ENCODE peak calls at places on chromosomes 4 and X, in five cellular contexts. One of them, this sample, is unnamed.

GRCh38 chrX:138067415-138067814 is 501.5 kb downstream of the ZIC3 start:
- DNase-seq in heart right ventricle: no peak
- DNase-seq in lower lobe of right lung: no peak
- DNase-seq in astrocyte of the spinal cord: no peak
- DNase-seq in Panc1: no peak
- DNase-seq in this sample: no peak

GRCh38 chrX:30822068-30822671 is 66.9 kb downstream of the TAB3 start:
- DNase-seq in heart right ventricle: no peak
- DNase-seq in lower lobe of right lung: no peak
- DNase-seq in astrocyte of the spinal cord: no peak
- DNase-seq in Panc1: no peak
- DNase-seq in this sample: no peak

GRCh38 chrX:116114999-116115398 is 55.5 kb upstream of the AGTR2 start:
- DNase-seq in heart right ventricle: no peak
- DNase-seq in lower lobe of right lung: no peak
- DNase-seq in astrocyte of the spinal cord: no peak
- DNase-seq in Panc1: no peak
- DNase-seq in this sample: no peak

GRCh38 chr4:73593631-73594241 is 26.5 kb downstream of the RASSF6 start:
- DNase-seq in heart right ventricle: no peak
- DNase-seq in lower lobe of right lung: no peak
- DNase-seq in astrocyte of the spinal cord: peak
- DNase-seq in Panc1: no peak
- DNase-seq in this sample: no peak

GRCh38 chr4:149897784-149898183 is 82.1 kb upstream of the IQCM start:
- DNase-seq in heart right ventricle: no peak
- DNase-seq in lower lobe of right lung: no peak
- DNase-seq in astrocyte of the spinal cord: peak
- DNase-seq in Panc1: no peak
- DNase-seq in this sample: peak

GRCh38 chrX:56600141-56600540 is 36.7 kb downstream of the UBQLN2 start:
- DNase-seq in heart right ventricle: no peak
- DNase-seq in lower lobe of right lung: no peak
- DNase-seq in astrocyte of the spinal cord: no peak
- DNase-seq in Panc1: no peak
- DNase-seq in this sample: no peak

GRCh38 chr4:80423553-80424224 is 88.2 kb downstream of the CFAP299 start:
- DNase-seq in heart right ventricle: no peak
- DNase-seq in lower lobe of right lung: no peak
- DNase-seq in astrocyte of the spinal cord: no peak
- DNase-seq in Panc1: no peak
- DNase-seq in this sample: no peak

GRCh38 chrX:69884210-69884609 is 165.5 kb downstream of the AWAT2 start:
- DNase-seq in heart right ventricle: no peak
- DNase-seq in lower lobe of right lung: no peak
- DNase-seq in astrocyte of the spinal cord: no peak
- DNase-seq in Panc1: no peak
- DNase-seq in this sample: no peak

GRCh38 chr4:15963568-15963967 is 593 bp upstream of the FGFBP2 start:
- DNase-seq in heart right ventricle: no peak
- DNase-seq in lower lobe of right lung: peak
- DNase-seq in astrocyte of the spinal cord: no peak
- DNase-seq in Panc1: no peak
- DNase-seq in this sample: no peak

GRCh38 chrX:118116308-118117068 is at the start of gene KLHL13:
- DNase-seq in heart right ventricle: peak
- DNase-seq in lower lobe of right lung: peak
- DNase-seq in astrocyte of the spinal cord: peak
- DNase-seq in Panc1: no peak
- DNase-seq in this sample: no peak

GRCh38 chr4:154164931-154165839 is 326.4 kb downstream of the DCHS2 start:
- DNase-seq in heart right ventricle: no peak
- DNase-seq in lower lobe of right lung: no peak
- DNase-seq in astrocyte of the spinal cord: peak
- DNase-seq in Panc1: peak
- DNase-seq in this sample: peak

GRCh38 chr4:130056286-130056685 is 960.3 kb downstream of the C4orf33 start:
- DNase-seq in heart right ventricle: no peak
- DNase-seq in lower lobe of right lung: no peak
- DNase-seq in astrocyte of the spinal cord: no peak
- DNase-seq in Panc1: no peak
- DNase-seq in this sample: no peak

GRCh38 chr4:156252300-156253016 is 298.8 kb upstream of the CTSO start:
- DNase-seq in heart right ventricle: no peak
- DNase-seq in lower lobe of right lung: no peak
- DNase-seq in astrocyte of the spinal cord: peak
- DNase-seq in Panc1: no peak
- DNase-seq in this sample: peak

GRCh38 chr4:145954924-145955339 is 16.3 kb upstream of the ZNF827 start:
- DNase-seq in heart right ventricle: no peak
- DNase-seq in lower lobe of right lung: no peak
- DNase-seq in astrocyte of the spinal cord: peak
- DNase-seq in Panc1: peak
- DNase-seq in this sample: peak

GRCh38 chr4:6942238-6942800 is 32.7 kb downstream of the TBC1D14 start:
- DNase-seq in heart right ventricle: no peak
- DNase-seq in lower lobe of right lung: no peak
- DNase-seq in astrocyte of the spinal cord: peak
- DNase-seq in Panc1: no peak
- DNase-seq in this sample: peak

GRCh38 chr4:102824398-102824797 is 3.0 kb downstream of the UBE2D3 start:
- DNase-seq in heart right ventricle: no peak
- DNase-seq in lower lobe of right lung: no peak
- DNase-seq in astrocyte of the spinal cord: no peak
- DNase-seq in Panc1: no peak
- DNase-seq in this sample: no peak

GRCh38 chr4:94551616-94552564 is 100.1 kb downstream of the PDLIM5 start:
- DNase-seq in heart right ventricle: no peak
- DNase-seq in lower lobe of right lung: no peak
- DNase-seq in astrocyte of the spinal cord: peak
- DNase-seq in Panc1: no peak
- DNase-seq in this sample: peak

GRCh38 chr4:89283226-89283974 is 24.2 kb downstream of the GPRIN3 start:
- DNase-seq in heart right ventricle: no peak
- DNase-seq in lower lobe of right lung: peak
- DNase-seq in astrocyte of the spinal cord: no peak
- DNase-seq in Panc1: no peak
- DNase-seq in this sample: no peak

GRCh38 chrX:142250502-142250901 is 45.4 kb upstream of the MAGEC2 start:
- DNase-seq in heart right ventricle: no peak
- DNase-seq in lower lobe of right lung: no peak
- DNase-seq in astrocyte of the spinal cord: no peak
- DNase-seq in Panc1: no peak
- DNase-seq in this sample: no peak

GRCh38 chrX:16826207-16826606 is 39.9 kb downstream of the TXLNG start:
- DNase-seq in heart right ventricle: no peak
- DNase-seq in lower lobe of right lung: no peak
- DNase-seq in astrocyte of the spinal cord: peak
- DNase-seq in Panc1: no peak
- DNase-seq in this sample: no peak

GRCh38 chr4:11487139-11487538 is 58.4 kb upstream of the HS3ST1 start:
- DNase-seq in heart right ventricle: no peak
- DNase-seq in lower lobe of right lung: no peak
- DNase-seq in astrocyte of the spinal cord: no peak
- DNase-seq in Panc1: no peak
- DNase-seq in this sample: no peak

GRCh38 chrX:661154-661553 is 30.6 kb downstream of the SHOX start:
- DNase-seq in heart right ventricle: no peak
- DNase-seq in lower lobe of right lung: no peak
- DNase-seq in astrocyte of the spinal cord: no peak
- DNase-seq in Panc1: no peak
- DNase-seq in this sample: no peak

GRCh38 chr4:145732416-145732815 is 52.5 kb downstream of the C4orf51 start:
- DNase-seq in heart right ventricle: no peak
- DNase-seq in lower lobe of right lung: no peak
- DNase-seq in astrocyte of the spinal cord: no peak
- DNase-seq in Panc1: no peak
- DNase-seq in this sample: no peak

GRCh38 chr4:8853249-8853648 is 18.4 kb downstream of the HMX1 start:
- DNase-seq in heart right ventricle: no peak
- DNase-seq in lower lobe of right lung: no peak
- DNase-seq in astrocyte of the spinal cord: no peak
- DNase-seq in Panc1: no peak
- DNase-seq in this sample: no peak

GRCh38 chr4:186226521-186227189 is 652 bp upstream of the KLKB1 start:
- DNase-seq in heart right ventricle: no peak
- DNase-seq in lower lobe of right lung: no peak
- DNase-seq in astrocyte of the spinal cord: no peak
- DNase-seq in Panc1: no peak
- DNase-seq in this sample: no peak

GRCh38 chr4:71833175-71833900 is 49.5 kb upstream of the GC start:
- DNase-seq in heart right ventricle: peak
- DNase-seq in lower lobe of right lung: peak
- DNase-seq in astrocyte of the spinal cord: no peak
- DNase-seq in Panc1: no peak
- DNase-seq in this sample: no peak

GRCh38 chr4:13285336-13285735 is 198.8 kb downstream of the RAB28 start:
- DNase-seq in heart right ventricle: no peak
- DNase-seq in lower lobe of right lung: no peak
- DNase-seq in astrocyte of the spinal cord: no peak
- DNase-seq in Panc1: no peak
- DNase-seq in this sample: no peak

GRCh38 chr4:15920723-15921591 is 17.6 kb downstream of the FGFBP1 start:
- DNase-seq in heart right ventricle: peak
- DNase-seq in lower lobe of right lung: peak
- DNase-seq in astrocyte of the spinal cord: peak
- DNase-seq in Panc1: peak
- DNase-seq in this sample: peak

GRCh38 chrX:31516492-31516891 is 444.7 kb upstream of the FTHL17 start:
- DNase-seq in heart right ventricle: no peak
- DNase-seq in lower lobe of right lung: no peak
- DNase-seq in astrocyte of the spinal cord: no peak
- DNase-seq in Panc1: no peak
- DNase-seq in this sample: no peak

GRCh38 chr4:83231620-83232056 is 53.0 kb downstream of the COQ2 start:
- DNase-seq in heart right ventricle: no peak
- DNase-seq in lower lobe of right lung: no peak
- DNase-seq in astrocyte of the spinal cord: no peak
- DNase-seq in Panc1: no peak
- DNase-seq in this sample: no peak

GRCh38 chr4:7416745-7417432 is 17.8 kb downstream of the PSAPL1 start:
- DNase-seq in heart right ventricle: no peak
- DNase-seq in lower lobe of right lung: no peak
- DNase-seq in astrocyte of the spinal cord: no peak
- DNase-seq in Panc1: no peak
- DNase-seq in this sample: no peak

GRCh38 chrX:38968344-38968743 is 167.1 kb downstream of the MID1IP1 start:
- DNase-seq in heart right ventricle: no peak
- DNase-seq in lower lobe of right lung: no peak
- DNase-seq in astrocyte of the spinal cord: no peak
- DNase-seq in Panc1: no peak
- DNase-seq in this sample: no peak

GRCh38 chrX:131792356-131792749 is 230.7 kb upstream of the STK26 start:
- DNase-seq in heart right ventricle: peak
- DNase-seq in lower lobe of right lung: no peak
- DNase-seq in astrocyte of the spinal cord: peak
- DNase-seq in Panc1: peak
- DNase-seq in this sample: peak
- TF ChIP-seq CTCF in heart right ventricle: peak
- TF ChIP-seq CTCF in lower lobe of right lung: no peak
- TF ChIP-seq CTCF in astrocyte of the spinal cord: peak
- TF ChIP-seq CTCF in Panc1: peak
- TF ChIP-seq CTCF in this sample: peak

GRCh38 chr4:112109455-112110425 is 35.5 kb upstream of the FAM241A start:
- DNase-seq in heart right ventricle: no peak
- DNase-seq in lower lobe of right lung: no peak
- DNase-seq in astrocyte of the spinal cord: peak
- DNase-seq in Panc1: no peak
- DNase-seq in this sample: peak
- H3K4me3 ChIP-seq in heart right ventricle: no peak
- H3K4me3 ChIP-seq in lower lobe of right lung: no peak
- H3K4me3 ChIP-seq in astrocyte of the spinal cord: no peak
- H3K4me3 ChIP-seq in Panc1: no peak
- H3K4me3 ChIP-seq in this sample: no peak

GRCh38 chr4:142231787-142232186 is 595.4 kb downstream of the IL15 start:
- DNase-seq in heart right ventricle: no peak
- DNase-seq in lower lobe of right lung: no peak
- DNase-seq in astrocyte of the spinal cord: no peak
- DNase-seq in Panc1: no peak
- DNase-seq in this sample: no peak
- TF ChIP-seq CTCF in heart right ventricle: no peak
- TF ChIP-seq CTCF in lower lobe of right lung: no peak
- TF ChIP-seq CTCF in astrocyte of the spinal cord: no peak
- TF ChIP-seq CTCF in Panc1: no peak
- TF ChIP-seq CTCF in this sample: no peak

GRCh38 chrX:66019310-66019652 is 20.6 kb downstream of the VSIG4 start:
- DNase-seq in heart right ventricle: no peak
- DNase-seq in lower lobe of right lung: no peak
- DNase-seq in astrocyte of the spinal cord: no peak
- DNase-seq in Panc1: no peak
- DNase-seq in this sample: no peak
- H3K4me3 ChIP-seq in heart right ventricle: no peak
- H3K4me3 ChIP-seq in lower lobe of right lung: no peak
- H3K4me3 ChIP-seq in astrocyte of the spinal cord: no peak
- H3K4me3 ChIP-seq in Panc1: no peak
- H3K4me3 ChIP-seq in this sample: no peak

DNA sequence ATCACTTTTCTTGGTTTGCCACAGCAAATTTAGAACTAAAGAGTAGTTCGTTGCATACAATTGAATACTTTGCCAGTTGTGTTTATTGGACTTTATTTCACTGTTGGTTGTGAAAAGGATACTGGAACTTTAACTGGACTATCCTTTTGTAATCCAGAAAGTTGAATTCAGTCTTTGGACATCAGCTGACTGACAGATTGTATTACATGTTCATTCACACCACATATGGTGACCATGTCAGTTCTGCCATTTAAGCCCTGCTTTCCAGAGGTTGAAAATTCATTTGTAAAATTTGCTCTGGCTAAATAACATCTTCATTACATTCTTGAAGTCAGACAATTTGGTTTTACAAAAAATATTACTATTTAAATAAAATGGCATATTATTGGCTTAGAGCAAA is 251.7 kb downstream of the CAMK2D start:
- DNase-seq in heart right ventricle: no peak
- DNase-seq in lower lobe of right lung: no peak
- DNase-seq in astrocyte of the spinal cord: no peak
- DNase-seq in Panc1: no peak
- DNase-seq in this sample: no peak
- TF ChIP-seq CTCF in heart right ventricle: no peak
- TF ChIP-seq CTCF in lower lobe of right lung: no peak
- TF ChIP-seq CTCF in astrocyte of the spinal cord: no peak
- TF ChIP-seq CTCF in Panc1: no peak
- TF ChIP-seq CTCF in this sample: no peak